ENCODE peak calls at places on chromosomes 1 and 21, in six cellular contexts. One of them, this sample, is unnamed.

GRCh38 chr1:228073870-228074545 is 8.5 kb upstream of the ARF1 start:
- DNase-seq in fibroblast of the aortic adventitia: no peak
- DNase-seq in ovary: no peak
- DNase-seq in H9: peak
- DNase-seq in Panc1: no peak
- DNase-seq in MM.1S: no peak
- DNase-seq in this sample: peak

GRCh38 chr1:175176246-175176645 is 16.3 kb downstream of the KIAA0040 start:
- DNase-seq in H9: no peak
- DNase-seq in MM.1S: no peak
- DNase-seq in ovary: no peak
- DNase-seq in Panc1: no peak
- DNase-seq in fibroblast of the aortic adventitia: no peak
- DNase-seq in this sample: no peak

GRCh38 chr1:155938220-155938627 is 3.2 kb upstream of the RXFP4 start:
- DNase-seq in fibroblast of the aortic adventitia: peak
- DNase-seq in Panc1: peak
- DNase-seq in H9: no peak
- DNase-seq in MM.1S: peak
- DNase-seq in ovary: no peak
- DNase-seq in this sample: peak

GRCh38 chr1:11057477-11057876 is 2.3 kb downstream of the SRM start:
- DNase-seq in MM.1S: no peak
- DNase-seq in Panc1: no peak
- DNase-seq in fibroblast of the aortic adventitia: no peak
- DNase-seq in ovary: no peak
- DNase-seq in H9: no peak
- DNase-seq in this sample: no peak

GRCh38 chr1:228841632-228842031 is 106.4 kb downstream of the RHOU start:
- DNase-seq in Panc1: no peak
- DNase-seq in ovary: no peak
- DNase-seq in H9: no peak
- DNase-seq in MM.1S: no peak
- DNase-seq in fibroblast of the aortic adventitia: no peak
- DNase-seq in this sample: no peak

GRCh38 chr1:119646521-119647227 is 1.4 kb downstream of the ZNF697 start:
- DNase-seq in ovary: no peak
- DNase-seq in H9: no peak
- DNase-seq in MM.1S: no peak
- DNase-seq in Panc1: no peak
- DNase-seq in fibroblast of the aortic adventitia: peak
- DNase-seq in this sample: peak

GRCh38 chr1:198672124-198672523 is 33.3 kb downstream of the PTPRC start:
- DNase-seq in H9: no peak
- DNase-seq in ovary: no peak
- DNase-seq in fibroblast of the aortic adventitia: peak
- DNase-seq in MM.1S: no peak
- DNase-seq in Panc1: no peak
- DNase-seq in this sample: no peak

GRCh38 chr1:55696181-55696580 is 481.0 kb upstream of the USP24 start:
- DNase-seq in ovary: no peak
- DNase-seq in MM.1S: no peak
- DNase-seq in H9: no peak
- DNase-seq in Panc1: no peak
- DNase-seq in fibroblast of the aortic adventitia: peak
- DNase-seq in this sample: no peak

GRCh38 chr1:91553196-91553595 is 52.5 kb downstream of the CDC7 start:
- DNase-seq in fibroblast of the aortic adventitia: peak
- DNase-seq in H9: no peak
- DNase-seq in Panc1: no peak
- DNase-seq in ovary: peak
- DNase-seq in MM.1S: no peak
- DNase-seq in this sample: no peak

GRCh38 chr1:18569251-18569650 is 61.4 kb upstream of the PAX7 start:
- DNase-seq in MM.1S: no peak
- DNase-seq in H9: no peak
- DNase-seq in fibroblast of the aortic adventitia: no peak
- DNase-seq in ovary: no peak
- DNase-seq in Panc1: no peak
- DNase-seq in this sample: no peak

GRCh38 chr1:116020668-116021272 is 44.5 kb downstream of the SLC22A15 start:
- DNase-seq in H9: peak
- DNase-seq in ovary: no peak
- DNase-seq in fibroblast of the aortic adventitia: peak
- DNase-seq in Panc1: peak
- DNase-seq in MM.1S: peak
- DNase-seq in this sample: peak

GRCh38 chr1:198153804-198154203 is 3.0 kb upstream of the NEK7 start:
- DNase-seq in H9: no peak
- DNase-seq in Panc1: no peak
- DNase-seq in ovary: no peak
- DNase-seq in MM.1S: no peak
- DNase-seq in fibroblast of the aortic adventitia: peak
- DNase-seq in this sample: no peak

GRCh38 chr21:28834335-28835238 is 158.1 kb downstream of the LTN1 start:
- DNase-seq in ovary: no peak
- DNase-seq in Panc1: no peak
- DNase-seq in H9: no peak
- DNase-seq in fibroblast of the aortic adventitia: no peak
- DNase-seq in MM.1S: no peak
- DNase-seq in this sample: peak

GRCh38 chr1:41621256-41621655 is 136.8 kb upstream of the EDN2 start:
- DNase-seq in ovary: no peak
- DNase-seq in fibroblast of the aortic adventitia: no peak
- DNase-seq in Panc1: no peak
- DNase-seq in MM.1S: no peak
- DNase-seq in H9: no peak
- DNase-seq in this sample: no peak

GRCh38 chr1:192497214-192497794 is 78.3 kb upstream of the RGS1 start:
- DNase-seq in ovary: no peak
- DNase-seq in Panc1: no peak
- DNase-seq in MM.1S: no peak
- DNase-seq in fibroblast of the aortic adventitia: no peak
- DNase-seq in H9: no peak
- DNase-seq in this sample: no peak

GRCh38 chr1:54070549-54070915 is 17.1 kb downstream of the TCEANC2 start:
- DNase-seq in Panc1: no peak
- DNase-seq in fibroblast of the aortic adventitia: no peak
- DNase-seq in MM.1S: no peak
- DNase-seq in ovary: no peak
- DNase-seq in H9: no peak
- DNase-seq in this sample: no peak

GRCh38 chr1:94025383-94026340 is 95.3 kb downstream of the ABCA4 start:
- DNase-seq in Panc1: peak
- DNase-seq in ovary: no peak
- DNase-seq in H9: no peak
- DNase-seq in MM.1S: no peak
- DNase-seq in fibroblast of the aortic adventitia: peak
- DNase-seq in this sample: no peak

DNA sequence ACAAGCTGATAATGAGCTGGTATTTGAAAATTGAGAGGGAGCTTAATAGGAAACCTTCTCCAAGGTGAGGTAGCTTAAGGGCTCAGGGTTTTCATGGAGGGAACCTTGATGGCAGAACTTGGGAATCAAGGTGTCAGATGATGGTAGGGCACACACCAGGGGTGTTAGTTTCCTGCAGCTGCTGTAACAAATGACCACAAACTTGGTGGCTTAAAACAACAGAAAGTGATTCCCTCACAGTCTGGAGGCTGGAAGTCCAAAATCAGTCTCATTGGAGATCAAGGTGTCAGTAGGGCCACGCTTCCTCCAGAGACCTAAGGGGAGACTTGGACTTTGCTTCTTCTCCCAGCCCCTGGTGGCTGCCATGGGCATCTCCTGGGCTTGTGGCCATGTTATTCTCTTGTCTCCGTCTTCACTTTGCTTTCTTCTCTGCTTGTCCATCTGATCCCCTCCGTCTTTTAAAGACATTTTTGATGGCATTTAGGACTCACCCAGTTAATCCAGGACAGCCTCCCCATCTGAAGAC is 45.5 kb downstream of the HUNK start:
- DNase-seq in fibroblast of the aortic adventitia: no peak
- DNase-seq in Panc1: no peak
- DNase-seq in MM.1S: no peak
- DNase-seq in ovary: no peak
- DNase-seq in H9: no peak
- DNase-seq in this sample: no peak
- TF ChIP-seq CTCF in fibroblast of the aortic adventitia: peak
- TF ChIP-seq CTCF in Panc1: no peak
- TF ChIP-seq CTCF in MM.1S: no peak
- TF ChIP-seq CTCF in ovary: no peak
- TF ChIP-seq CTCF in H9: peak
- TF ChIP-seq CTCF in this sample: no peak

GRCh38 chr1:171311771-171312558 is 2.0 kb upstream of the FMO4 start:
- DNase-seq in MM.1S: no peak
- DNase-seq in fibroblast of the aortic adventitia: no peak
- DNase-seq in H9: no peak
- DNase-seq in Panc1: no peak
- DNase-seq in ovary: no peak
- DNase-seq in this sample: no peak

GRCh38 chr1:171310661-171311087 is 3.3 kb upstream of the FMO4 start:
- DNase-seq in ovary: no peak
- DNase-seq in H9: no peak
- DNase-seq in MM.1S: no peak
- DNase-seq in Panc1: no peak
- DNase-seq in fibroblast of the aortic adventitia: no peak
- DNase-seq in this sample: no peak

GRCh38 chr1:171313319-171313834 is 606 bp upstream of the FMO4 start:
- DNase-seq in MM.1S: no peak
- DNase-seq in Panc1: no peak
- DNase-seq in fibroblast of the aortic adventitia: no peak
- DNase-seq in ovary: no peak
- DNase-seq in H9: no peak
- DNase-seq in this sample: no peak

GRCh38 chr1:171313835-171314320 is at the start of gene FMO4:
- DNase-seq in H9: peak
- DNase-seq in MM.1S: peak
- DNase-seq in fibroblast of the aortic adventitia: peak
- DNase-seq in Panc1: peak
- DNase-seq in ovary: peak
- DNase-seq in this sample: peak
- TF ChIP-seq CTCF in H9: peak
- TF ChIP-seq CTCF in MM.1S: peak
- TF ChIP-seq CTCF in fibroblast of the aortic adventitia: peak
- TF ChIP-seq CTCF in Panc1: peak
- TF ChIP-seq CTCF in ovary: peak
- TF ChIP-seq CTCF in this sample: peak

DNA sequence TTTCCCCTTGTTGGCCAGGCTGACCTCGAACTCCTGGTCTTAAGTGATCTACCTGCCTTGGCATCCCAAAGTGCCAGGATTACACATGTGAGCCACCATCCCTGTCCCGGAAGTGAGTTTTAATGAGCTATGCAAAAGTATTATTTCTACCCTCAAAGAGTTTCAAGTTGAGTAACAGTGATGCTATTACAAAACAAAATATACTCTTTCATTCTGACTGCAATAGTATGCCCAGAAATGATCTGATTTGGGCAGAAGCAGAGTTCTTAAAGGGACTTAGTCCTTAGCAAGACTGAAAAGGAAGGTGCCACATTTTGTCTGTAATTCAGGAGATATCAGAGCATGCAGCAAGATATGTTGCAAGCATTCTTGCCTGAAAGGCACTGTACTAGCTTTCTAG is 375.4 kb downstream of the NUF2 start:
- DNase-seq in H9: no peak
- DNase-seq in ovary: no peak
- DNase-seq in MM.1S: no peak
- DNase-seq in fibroblast of the aortic adventitia: no peak
- DNase-seq in Panc1: no peak
- DNase-seq in this sample: no peak
- TF ChIP-seq CTCF in H9: no peak
- TF ChIP-seq CTCF in ovary: no peak
- TF ChIP-seq CTCF in MM.1S: no peak
- TF ChIP-seq CTCF in fibroblast of the aortic adventitia: no peak
- TF ChIP-seq CTCF in Panc1: no peak
- TF ChIP-seq CTCF in this sample: no peak

GRCh38 chr1:31396633-31397351 is 16.2 kb upstream of the SERINC2 start:
- DNase-seq in Panc1: no peak
- DNase-seq in fibroblast of the aortic adventitia: peak
- DNase-seq in ovary: no peak
- DNase-seq in H9: no peak
- DNase-seq in MM.1S: no peak
- DNase-seq in this sample: peak

GRCh38 chr1:31398246-31398645 is 14.8 kb upstream of the SERINC2 start:
- DNase-seq in fibroblast of the aortic adventitia: no peak
- DNase-seq in H9: no peak
- DNase-seq in ovary: no peak
- DNase-seq in Panc1: no peak
- DNase-seq in MM.1S: no peak
- DNase-seq in this sample: no peak

GRCh38 chr1:31397360-31398095 is 15.5 kb upstream of the SERINC2 start:
- DNase-seq in Panc1: no peak
- DNase-seq in ovary: no peak
- DNase-seq in MM.1S: no peak
- DNase-seq in H9: no peak
- DNase-seq in fibroblast of the aortic adventitia: no peak
- DNase-seq in this sample: no peak

GRCh38 chr1:31393463-31393862 is 19.6 kb upstream of the SERINC2 start:
- DNase-seq in H9: no peak
- DNase-seq in fibroblast of the aortic adventitia: no peak
- DNase-seq in MM.1S: no peak
- DNase-seq in ovary: no peak
- DNase-seq in Panc1: no peak
- DNase-seq in this sample: no peak

DNA sequence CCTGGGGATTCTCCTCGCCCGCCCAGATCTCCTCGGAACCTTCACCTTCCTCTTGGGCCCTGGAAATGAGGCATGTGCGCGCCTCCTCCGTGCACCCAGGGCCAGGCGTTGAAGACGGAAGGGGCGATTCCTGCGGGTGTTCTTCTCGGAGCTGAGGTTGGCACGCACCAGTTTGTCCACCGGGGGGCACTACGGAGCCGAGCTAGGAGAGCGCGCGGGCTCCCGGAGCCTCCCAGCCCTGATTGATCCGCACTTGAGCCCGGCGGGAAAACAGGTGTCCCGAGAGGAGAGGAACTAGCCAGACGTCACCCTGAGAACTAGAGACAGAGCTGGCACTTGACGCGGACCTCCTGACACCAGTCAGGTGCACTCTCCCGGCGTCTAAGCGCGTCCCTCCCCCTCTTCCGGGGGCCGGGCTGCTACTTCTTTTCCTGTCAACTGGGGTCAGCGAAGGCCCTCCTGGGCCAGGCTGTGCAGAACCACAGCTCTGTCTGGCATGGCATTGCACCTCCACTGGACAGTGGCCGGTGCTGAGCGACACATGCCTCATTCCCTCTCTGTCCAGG is 18.3 kb upstream of the SERINC2 start:
- DNase-seq in H9: peak
- DNase-seq in Panc1: peak
- DNase-seq in fibroblast of the aortic adventitia: peak
- DNase-seq in MM.1S: peak
- DNase-seq in ovary: peak
- DNase-seq in this sample: peak
- TF ChIP-seq CTCF in H9: peak
- TF ChIP-seq CTCF in Panc1: peak
- TF ChIP-seq CTCF in fibroblast of the aortic adventitia: peak
- TF ChIP-seq CTCF in MM.1S: peak
- TF ChIP-seq CTCF in ovary: peak
- TF ChIP-seq CTCF in this sample: peak